ENCODE peak calls at places on chromosomes 4 and X, in ten cellular contexts. M is activated CD8-positive, alpha-beta memory T cell treated with anti-CD3 and anti-CD28 coated beads for 1 hour; L is effector memory CD8-positive, alpha-beta T cell; N is HTR-8/SVneo; H is progenitor cell of endocrine pancreas; O is CD8-positive, alpha-beta memory T cell; I is anterior cingulate cortex; D is myocyte; U is heart right ventricle; J is activated T-cell treated with anti-CD3 and anti-CD28 coated beads for 24 hours. F is an unnamed sample.

GRCh38 chr4:154314248-154314647 is 177.4 kb downstream of the DCHS2 start:
- DNase-seq in M (no peak), L (no peak), N (no peak), H (no peak), O (no peak), I (peak), D (peak), U (no peak), J (no peak), F (peak)

GRCh38 chr4:185709802-185710486 is 102.0 kb downstream of the SORBS2 start:
- DNase-seq in M (no peak), L (no peak), N (no peak), H (no peak), O (no peak), I (no peak), D (no peak), U (no peak), J (no peak), F (no peak)

GRCh38 chr4:78520808-78521226 is 30.8 kb upstream of the ANXA3 start:
- DNase-seq in M (no peak), L (no peak), N (no peak), H (no peak), O (no peak), I (no peak), D (peak), U (no peak), J (no peak), F (no peak)

GRCh38 chr4:86593726-86594558 is at the start of gene PTPN13:
- DNase-seq in M (peak), L (peak), N (peak), H (peak), O (peak), I (peak), D (peak), U (peak), J (peak), F (no peak)

GRCh38 chr4:152935138-152935537 is 985 bp upstream of the FHDC1 start:
- DNase-seq in M (no peak), L (no peak), N (no peak), H (peak), O (no peak), I (no peak), D (no peak), U (no peak), J (no peak), F (no peak)

GRCh38 chrX:13295841-13296240 is 24.0 kb downstream of the ATXN3L start:
- DNase-seq in M (no peak), L (no peak), N (no peak), H (no peak), O (no peak), I (no peak), D (no peak), U (no peak), J (no peak), F (no peak)

GRCh38 chr4:22434895-22435294 is 81.0 kb downstream of the ADGRA3 start:
- DNase-seq in M (no peak), L (no peak), N (peak), H (no peak), O (no peak), I (peak), D (peak), U (peak), J (no peak), F (no peak)

GRCh38 chrX:9180623-9181022 is 146.7 kb upstream of the FAM9B start:
- DNase-seq in M (no peak), L (no peak), N (no peak), H (no peak), O (no peak), I (no peak), D (no peak), U (no peak), J (no peak), F (no peak)

GRCh38 chr4:87049508-87049907 is 114.7 kb downstream of the AFF1 start:
- DNase-seq in M (no peak), L (no peak), N (no peak), H (no peak), O (no peak), I (peak), D (no peak), U (no peak), J (no peak), F (no peak)

GRCh38 chr4:95409750-95410149 is 139.0 kb downstream of the UNC5C start:
- DNase-seq in M (no peak), L (no peak), N (no peak), H (no peak), O (no peak), I (no peak), D (no peak), U (no peak), J (no peak), F (no peak)

GRCh38 chr4:180664766-180665368 is 1578.3 kb upstream of the TENM3 start:
- DNase-seq in M (peak), L (peak), N (peak), H (peak), O (peak), I (peak), D (peak), U (peak), J (peak), F (peak)

GRCh38 chrX:87732133-87732532 is 214.5 kb downstream of the KLHL4 start:
- DNase-seq in M (no peak), L (no peak), N (no peak), H (no peak), O (no peak), I (no peak), D (no peak), U (no peak), J (no peak), F (no peak)

GRCh38 chr4:108117473-108118182 is 51.1 kb downstream of the LEF1 start:
- DNase-seq in M (no peak), L (no peak), N (no peak), H (no peak), O (no peak), I (no peak), D (no peak), U (no peak), J (no peak), F (no peak)

GRCh38 chr4:61411241-61411640 is 211.1 kb downstream of the ADGRL3 start:
- DNase-seq in M (no peak), L (no peak), N (no peak), H (no peak), O (no peak), I (no peak), D (no peak), U (no peak), J (no peak), F (no peak)

GRCh38 chr4:74874785-74875367 is 58.0 kb upstream of the PARM1 start:
- DNase-seq in M (no peak), L (peak), N (peak), H (no peak), O (no peak), I (peak), D (peak), U (peak), J (no peak), F (peak)